ENCODE peak calls at places on chromosome 22, in nine cellular contexts. F is GM12891; N is mammary epithelial cell; L is brain microvascular endothelial cell; U is SHP77; O is ELR; Y is CD8-positive, alpha-beta memory T cell; E is aorta; X is NCI-H524. W is an unnamed sample.

GRCh38 chr22:38236786-38237185 is 35.0 kb downstream of the MAFF start:
- DNase-seq in F (no peak), N (no peak), L (no peak), U (no peak), O (no peak), Y (no peak), E (no peak), X (no peak), W (no peak)

GRCh38 chr22:40498454-40499186 is 128.2 kb downstream of the SGSM3 start:
- DNase-seq in F (no peak), N (peak; percentile 97), L (peak; percentile 94), U (peak; percentile 22), O (peak; percentile 96), Y (no peak), E (no peak), X (no peak), W (no peak)

GRCh38 chr22:49725516-49725915 is 102.2 kb downstream of the BRD1 start:
- DNase-seq in F (no peak), N (no peak), L (no peak), U (no peak), O (no peak), Y (no peak), E (no peak), X (no peak), W (no peak)

GRCh38 chr22:35170716-35171697 is 86.3 kb upstream of the HMGXB4 start:
- DNase-seq in F (no peak), N (peak; percentile 13), L (no peak), U (no peak), O (no peak), Y (no peak), E (no peak), X (peak; percentile 34), W (no peak)

GRCh38 chr22:40618400-40618799 is 18.1 kb downstream of the MRTFA start:
- DNase-seq in F (no peak), N (no peak), L (no peak), U (no peak), O (no peak), Y (no peak), E (no peak), X (no peak), W (no peak)

GRCh38 chr22:19431641-19432091 is at the start of gene HIRA:
- DNase-seq in F (peak; percentile 73), N (peak; percentile 79), L (peak; percentile 67), U (peak; percentile 49), O (peak; percentile 79), Y (peak; percentile 82), E (peak; percentile 87), X (peak; percentile 81), W (peak; percentile 85)

GRCh38 chr22:49760280-49760629 is 67.4 kb downstream of the BRD1 start:
- DNase-seq in F (no peak), N (peak; percentile 86), L (no peak), U (no peak), O (no peak), Y (no peak), E (peak; percentile 7), X (peak; percentile 65), W (no peak)

GRCh38 chr22:43539572-43540533 is 128.0 kb downstream of the MPPED1 start:
- DNase-seq in F (no peak), N (no peak), L (no peak), U (no peak), O (no peak), Y (no peak), E (no peak), X (no peak), W (no peak)

GRCh38 chr22:26702906-26703830 is 45.8 kb downstream of the MIAT start:
- DNase-seq in F (no peak), N (peak; percentile 13), L (no peak), U (no peak), O (peak; percentile 32), Y (no peak), E (no peak), X (no peak), W (no peak)

GRCh38 chr22:33271390-33272161 is 213.4 kb upstream of the SYN3 start:
- DNase-seq in F (peak; percentile 28), N (no peak), L (peak; percentile 1), U (peak; percentile 51), O (no peak), Y (no peak), E (peak; percentile 82), X (no peak), W (peak; percentile 43)

GRCh38 chr22:40418366-40419201 is 48.2 kb downstream of the SGSM3 start:
- DNase-seq in F (no peak), N (no peak), L (no peak), U (peak; percentile 92), O (no peak), Y (peak; percentile 13), E (no peak), X (peak; percentile 99), W (no peak)

GRCh38 chr22:41862160-41862529 is 29.2 kb downstream of the SREBF2 start:
- DNase-seq in F (no peak), N (peak; percentile 34), L (no peak), U (no peak), O (no peak), Y (peak; percentile 27), E (no peak), X (no peak), W (no peak)

GRCh38 chr22:47619631-47620030 is 857.2 kb downstream of the TBC1D22A start:
- DNase-seq in F (no peak), N (no peak), L (no peak), U (no peak), O (no peak), Y (no peak), E (no peak), X (peak; percentile 48), W (no peak)

GRCh38 chr22:46910624-46911023 is 148.2 kb downstream of the TBC1D22A start:
- DNase-seq in F (no peak), N (no peak), L (no peak), U (no peak), O (no peak), Y (no peak), E (no peak), X (no peak), W (no peak)

GRCh38 chr22:41217553-41218157 is 12.5 kb downstream of the L3MBTL2 start:
- DNase-seq in F (peak; percentile 60), N (no peak), L (peak; percentile 38), U (peak; percentile 69), O (peak; percentile 51), Y (no peak), E (peak; percentile 80), X (no peak), W (peak; percentile 67)

GRCh38 chr22:44256860-44257560 is 55.7 kb downstream of the SHISAL1 start:
- DNase-seq in F (no peak), N (no peak), L (no peak), U (no peak), O (no peak), Y (no peak), E (no peak), X (no peak), W (no peak)

GRCh38 chr22:41380993-41381328 is 781 bp upstream of the TEF start:
- DNase-seq in F (no peak), N (peak; percentile 79), L (peak; percentile 67), U (peak; percentile 78), O (peak; percentile 77), Y (no peak), E (peak; percentile 89), X (no peak), W (no peak)

GRCh38 chr22:47902646-47903180 is 1140.3 kb downstream of the TBC1D22A start:
- DNase-seq in F (no peak), N (no peak), L (no peak), U (no peak), O (no peak), Y (no peak), E (no peak), X (no peak), W (no peak)

GRCh38 chr22:50691521-50691920 is 18.9 kb downstream of the SHANK3 start:
- DNase-seq in F (no peak), N (peak; percentile 28), L (peak; percentile 40), U (peak; percentile 18), O (peak; percentile 57), Y (peak; percentile 22), E (peak; percentile 24), X (peak; percentile 44), W (peak; percentile 30)

GRCh38 chr22:46131151-46131587 is 19.2 kb upstream of the PPARA start:
- DNase-seq in F (no peak), N (no peak), L (no peak), U (no peak), O (no peak), Y (no peak), E (no peak), X (no peak), W (no peak)

GRCh38 chr22:42440728-42441127 is 8.5 kb upstream of the NFAM1 start:
- DNase-seq in F (no peak), N (no peak), L (no peak), U (no peak), O (no peak), Y (no peak), E (no peak), X (no peak), W (no peak)

GRCh38 chr22:43995798-43996169 is 28.3 kb upstream of the PARVB start:
- DNase-seq in F (no peak), N (no peak), L (no peak), U (no peak), O (no peak), Y (no peak), E (no peak), X (no peak), W (no peak)

GRCh38 chr22:48822278-48823233 is 1005.1 kb downstream of the BRD1 start:
- DNase-seq in F (no peak), N (no peak), L (no peak), U (no peak), O (no peak), Y (no peak), E (no peak), X (no peak), W (no peak)

GRCh38 chr22:34427436-34427835 is 507.2 kb upstream of the LARGE1 start:
- DNase-seq in F (no peak), N (peak; percentile 12), L (no peak), U (no peak), O (no peak), Y (no peak), E (no peak), X (no peak), W (no peak)

GRCh38 chr22:19126874-19127273 is 4.2 kb upstream of the TSSK2 start:
- DNase-seq in F (no peak), N (no peak), L (no peak), U (no peak), O (no peak), Y (no peak), E (no peak), X (no peak), W (no peak)

GRCh38 chr22:16932577-16932976 is 75.4 kb downstream of the GAB4 start:
- DNase-seq in F (no peak), N (peak; percentile 22), L (no peak), U (peak; percentile 59), O (peak; percentile 4), Y (no peak), E (no peak), X (peak; percentile 56), W (peak; percentile 41)

GRCh38 chr22:39574779-39575551 is 4.4 kb downstream of the CACNA1I start:
- DNase-seq in F (no peak), N (peak; percentile 80), L (peak; percentile 88), U (peak; percentile 19), O (peak; percentile 97), Y (no peak), E (no peak), X (no peak), W (no peak)

GRCh38 chr22:17969732-17970131 is 54.6 kb downstream of the MICAL3 start:
- DNase-seq in F (no peak), N (peak; percentile 58), L (peak; percentile 98), U (no peak), O (peak; percentile 94), Y (no peak), E (peak; percentile 66), X (peak; percentile 88), W (no peak)

GRCh38 chr22:39244496-39245129 is at the start of gene PDGFB:
- DNase-seq in F (no peak), N (peak; percentile 44), L (no peak), U (no peak), O (peak; percentile 34), Y (peak; percentile 20), E (peak; percentile 65), X (peak; percentile 14), W (peak; percentile 33)

GRCh38 chr22:42651134-42651533 is 1.9 kb upstream of the CYB5R3 start:
- DNase-seq in F (no peak), N (no peak), L (no peak), U (no peak), O (peak; percentile 82), Y (no peak), E (no peak), X (no peak), W (no peak)

GRCh38 chr22:29157759-29158535 is 47.7 kb upstream of the EMID1 start:
- DNase-seq in F (no peak), N (no peak), L (no peak), U (no peak), O (peak; percentile 17), Y (no peak), E (no peak), X (peak; percentile 22), W (no peak)

W was measured in midbrain.